ENCODE peak calls at places on chromosomes 4 and X, in five cellular contexts. J is uterus; O is K562; P is naive thymus-derived CD4-positive, alpha-beta T cell; E is heart left ventricle. X is an unnamed sample.

GRCh38 chrX:19697416-19697815 is 182.1 kb upstream of the MAP3K15 start:
- DNase-seq in J (no peak), O (no peak), P (no peak), E (no peak), X (no peak)

GRCh38 chr4:41640905-41641304 is 102.9 kb downstream of the LIMCH1 start:
- DNase-seq in J (no peak), O (no peak), P (no peak), E (no peak), X (no peak)

GRCh38 chr4:40473578-40474388 is 138.7 kb downstream of the CHRNA9 start:
- DNase-seq in J (no peak), O (no peak), P (no peak), E (no peak), X (no peak)

GRCh38 chr4:53365121-53365485 is 758 bp downstream of the SCFD2 start:
- DNase-seq in J (no peak), O (peak; percentile 55), P (peak; percentile 4), E (no peak), X (no peak)

GRCh38 chr4:143402776-143403550 is 66.3 kb downstream of the GAB1 start:
- DNase-seq in J (no peak), O (no peak), P (no peak), E (no peak), X (no peak)

GRCh38 chr4:74619931-74620702 is 174.2 kb downstream of the BTC start:
- DNase-seq in J (no peak), O (no peak), P (no peak), E (no peak), X (no peak)

GRCh38 chrX:21725498-21725897 is 32.4 kb downstream of the SMPX start:
- DNase-seq in J (no peak), O (peak; percentile 3), P (peak; percentile 4), E (no peak), X (no peak)

GRCh38 chr4:167652267-167652666 is 418.0 kb upstream of the SPOCK3 start:
- DNase-seq in J (no peak), O (no peak), P (no peak), E (no peak), X (no peak)

GRCh38 chrX:152641256-152641875 is 3.7 kb downstream of the GABRQ start:
- DNase-seq in J (no peak), O (no peak), P (no peak), E (no peak), X (no peak)

GRCh38 chr4:91824773-91825172 is 479.0 kb upstream of the GRID2 start:
- DNase-seq in J (no peak), O (no peak), P (no peak), E (no peak), X (no peak)

DNA sequence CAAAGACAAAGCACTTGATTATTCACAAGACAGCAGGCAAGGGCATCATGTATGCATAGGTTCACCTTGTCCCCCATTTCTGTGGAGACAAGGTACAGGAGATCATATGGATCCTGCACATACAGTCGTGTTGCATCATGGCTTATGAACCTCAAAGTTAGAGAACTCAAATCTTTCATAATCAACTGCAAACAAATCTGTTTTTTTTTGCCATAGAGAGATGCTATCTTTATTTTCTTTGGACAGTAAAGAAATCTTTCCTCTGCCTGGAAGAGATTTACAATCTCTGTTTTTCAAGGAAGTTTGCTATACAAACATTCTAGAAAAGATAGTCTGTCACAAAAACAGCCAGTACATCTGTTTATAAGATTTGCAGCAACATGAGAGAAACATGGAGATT is 578.8 kb downstream of the ANKRD50 start:
- DNase-seq in J (no peak), O (no peak), P (no peak), E (no peak), X (no peak)
- H3K27ac ChIP-seq in J (no peak overlapping the region), O (no peak overlapping the region), P (no peak overlapping the region), E (no peak overlapping the region), X (no peak overlapping the region)

GRCh38 chr4:77920371-77920770 is 57.7 kb downstream of the MRPL1 start:
- DNase-seq in J (no peak), O (no peak), P (no peak), E (no peak), X (no peak)
- H3K27ac ChIP-seq in J (no peak overlapping the region), O (no peak overlapping the region), P (no peak overlapping the region), E (peak overlapping the region; percentile 51), X (no peak overlapping the region)

DNA sequence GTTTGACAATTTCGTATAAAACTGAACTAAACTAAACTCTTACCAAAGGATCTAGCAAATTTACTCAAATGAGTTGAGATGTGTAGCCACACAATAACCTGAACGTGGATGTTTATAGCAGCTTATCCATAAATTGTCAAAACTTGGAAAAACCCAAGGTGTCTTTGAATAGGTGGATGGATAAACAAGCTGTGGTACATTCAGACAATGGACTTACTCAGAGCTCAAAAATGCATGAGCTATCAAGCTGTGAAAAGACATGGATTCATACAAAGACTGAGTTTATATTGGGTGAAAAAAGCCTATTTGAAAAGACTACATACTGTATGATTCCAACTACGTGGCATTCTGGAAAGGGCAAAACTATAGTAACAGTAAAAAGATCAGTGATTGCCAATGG is 69.5 kb downstream of the LARP1B start:
- DNase-seq in J (no peak), O (no peak), P (no peak), E (no peak), X (no peak)
- H3K27ac ChIP-seq in J (no peak overlapping the region), O (no peak overlapping the region), P (no peak overlapping the region), E (no peak overlapping the region), X (no peak overlapping the region)

DNA sequence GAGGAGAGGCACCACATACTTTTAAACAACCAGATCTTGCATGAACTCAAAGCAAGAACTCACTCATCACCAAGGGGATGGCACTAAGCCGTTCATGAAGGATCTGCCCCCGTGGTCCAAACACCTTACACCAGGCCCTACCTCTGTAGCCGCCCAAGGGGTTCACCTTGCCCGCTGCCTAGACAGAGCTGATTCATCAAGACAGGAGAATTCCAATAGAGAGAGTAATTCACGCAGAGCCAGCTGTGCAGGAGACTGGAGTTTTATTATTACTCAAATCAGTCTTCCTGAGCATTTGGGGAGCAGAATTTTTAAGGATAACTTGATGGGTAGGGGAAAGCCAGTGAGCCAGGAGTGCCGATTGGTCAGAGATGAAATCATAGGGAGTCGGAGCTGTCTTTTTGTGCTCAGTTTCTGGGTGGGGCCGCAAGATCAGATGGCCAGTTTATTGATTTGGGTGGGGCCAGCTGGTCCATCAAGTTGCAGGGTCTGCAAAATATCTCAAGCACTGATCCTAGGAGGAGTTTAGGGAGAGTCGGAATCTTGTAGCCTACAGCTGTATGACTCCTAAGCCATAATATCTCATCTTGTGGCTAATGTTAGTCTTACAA is 364.7 kb downstream of the PCDH7 start:
- DNase-seq in J (no peak), O (no peak), P (no peak), E (no peak), X (no peak)
- H3K27ac ChIP-seq in J (no peak overlapping the region), O (no peak overlapping the region), P (no peak overlapping the region), E (no peak overlapping the region), X (no peak overlapping the region)

DNA sequence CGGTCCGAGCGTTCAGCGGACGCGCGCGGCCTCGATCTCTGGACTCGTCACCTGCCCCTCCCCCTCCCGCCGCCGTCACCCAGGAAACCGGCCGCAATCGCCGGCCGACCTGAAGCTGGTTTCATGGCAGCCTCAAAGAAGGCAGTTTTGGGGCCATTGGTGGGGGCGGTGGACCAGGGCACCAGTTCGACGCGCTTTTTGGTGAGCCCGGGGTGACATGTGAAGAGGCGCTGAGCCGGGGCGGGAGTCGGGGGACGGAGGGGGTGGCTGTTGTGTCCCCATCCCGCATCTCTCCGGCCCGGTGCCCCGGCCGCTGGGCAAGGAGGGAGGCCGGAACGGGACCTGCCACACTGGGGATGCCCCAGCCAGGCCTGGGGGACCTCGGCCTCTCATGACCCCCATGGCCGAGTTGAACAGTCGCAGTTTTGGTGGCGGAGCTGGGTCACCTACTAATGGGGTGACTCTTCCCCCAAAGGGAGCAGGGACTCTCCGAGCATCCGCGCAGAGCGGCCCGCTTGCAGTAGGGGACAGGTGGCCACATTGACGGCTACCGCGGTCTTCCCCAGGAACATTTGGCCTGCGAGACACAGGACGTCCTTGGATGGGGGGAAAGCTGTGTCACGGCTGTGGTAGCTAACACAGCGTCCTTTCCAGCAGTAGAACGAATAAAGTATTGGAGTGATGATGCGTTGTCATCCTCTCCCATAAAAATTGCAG is at the start of gene GK:
- DNase-seq in J (no peak), O (peak; percentile 36), P (no peak), E (no peak), X (no peak)
- H3K27ac ChIP-seq in J (peak within 1 kb of the TSS; percentile 68), O (peak within 1 kb of the TSS; percentile 95), P (peak within 1 kb of the TSS; percentile 80), E (peak within 1 kb of the TSS; percentile 66), X (peak within 1 kb of the TSS; percentile 74)

DNA sequence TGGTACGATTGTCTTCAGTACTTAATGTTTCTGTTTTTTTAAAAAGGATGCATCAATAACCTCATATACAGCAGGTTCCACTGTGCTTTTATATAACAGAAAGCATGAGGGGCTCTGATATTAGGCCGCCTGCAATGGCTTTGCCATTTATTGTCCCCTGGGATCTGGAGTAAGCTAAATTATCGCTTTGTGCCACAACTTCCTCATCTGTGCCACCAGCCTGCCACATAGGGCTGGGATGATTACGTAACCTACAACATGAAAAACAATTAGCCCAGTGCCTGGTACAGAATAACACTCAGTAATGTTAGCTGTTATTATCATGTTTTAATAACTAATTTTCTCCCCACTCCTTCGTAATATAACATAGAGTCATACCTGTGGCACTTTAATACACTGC is 65.5 kb upstream of the TRIM2 start:
- DNase-seq in J (no peak), O (no peak), P (no peak), E (no peak), X (no peak)
- H3K27ac ChIP-seq in J (no peak overlapping the region), O (no peak overlapping the region), P (no peak overlapping the region), E (no peak overlapping the region), X (no peak overlapping the region)

DNA sequence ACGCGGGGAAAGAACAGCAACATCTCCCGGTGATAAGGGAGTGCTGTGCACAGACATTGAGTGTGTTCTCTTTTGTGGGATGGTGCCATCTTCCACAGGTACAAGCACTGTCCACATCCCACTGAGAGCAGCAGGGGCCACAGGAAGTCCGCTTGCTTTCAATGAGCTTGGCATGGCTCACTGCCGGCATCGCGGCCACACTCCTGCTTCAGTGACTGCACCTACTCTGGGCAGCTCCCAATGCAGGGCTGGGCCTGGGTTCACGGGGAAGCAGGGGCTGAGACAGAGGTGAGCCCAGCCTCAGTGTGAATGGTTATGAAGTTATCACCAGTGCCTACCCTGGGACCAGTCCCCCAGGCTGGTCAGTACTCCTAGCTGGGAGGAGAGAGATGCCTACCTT is 99.1 kb downstream of the MGST2 start:
- DNase-seq in J (no peak), O (no peak), P (no peak), E (peak; percentile 30), X (no peak)
- H3K27ac ChIP-seq in J (peak overlapping the region; percentile 47), O (no peak overlapping the region), P (no peak overlapping the region), E (peak overlapping the region; percentile 57), X (no peak overlapping the region)

X was measured in CD4-positive, alpha-beta memory T cell.